ENCODE peak calls at places on chromosomes 3 and 15, in five cellular contexts. Y, D, P, G and U are unnamed samples.

GRCh38 chr3:114121996-114122709 is 56.7 kb downstream of the DRD3 start:
- DNase-seq in Y (no peak), D (no peak), P (no peak), G (no peak), U (no peak)

GRCh38 chr3:195075199-195075940 is 195.6 kb downstream of the XXYLT1 start:
- DNase-seq in Y (no peak), D (no peak), P (no peak), G (no peak), U (no peak)

GRCh38 chr3:66582721-66583141 is 81.9 kb upstream of the LRIG1 start:
- DNase-seq in Y (no peak), D (no peak), P (no peak), G (no peak), U (no peak)

GRCh38 chr15:69854521-69855171 is 243.1 kb downstream of the TLE3 start:
- DNase-seq in Y (no peak), D (no peak), P (no peak), G (no peak), U (no peak)

GRCh38 chr3:87167634-87168456 is 59.3 kb upstream of the CHMP2B start:
- DNase-seq in Y (no peak), D (no peak), P (no peak), G (peak), U (no peak)

GRCh38 chr3:2536575-2536974 is 437.9 kb downstream of the CNTN4 start:
- DNase-seq in Y (no peak), D (no peak), P (no peak), G (no peak), U (no peak)

GRCh38 chr3:52053307-52054304 is 2.8 kb downstream of the DUSP7 start:
- DNase-seq in Y (no peak), D (peak), P (peak), G (no peak), U (no peak)

GRCh38 chr3:64684715-64685261 is 3.0 kb downstream of the ADAMTS9 start:
- DNase-seq in Y (no peak), D (no peak), P (peak), G (no peak), U (no peak)

GRCh38 chr15:90184786-90185704 is 16.1 kb upstream of the SEMA4B start:
- DNase-seq in Y (peak), D (peak), P (peak), G (peak), U (peak)

GRCh38 chr3:126557761-126558160 is 971 bp downstream of the C3orf22 start:
- DNase-seq in Y (no peak), D (no peak), P (no peak), G (no peak), U (no peak)

GRCh38 chr3:184523825-184524615 is 37.6 kb upstream of the EPHB3 start:
- DNase-seq in Y (no peak), D (no peak), P (no peak), G (no peak), U (no peak)

GRCh38 chr3:12460132-12460531 is 24.1 kb upstream of the TSEN2 start:
- DNase-seq in Y (no peak), D (no peak), P (no peak), G (no peak), U (no peak)

GRCh38 chr3:102190340-102190723 is 244.5 kb upstream of the ZPLD1 start:
- DNase-seq in Y (no peak), D (no peak), P (no peak), G (no peak), U (no peak)

GRCh38 chr3:51894939-51895338 is 8.2 kb downstream of the IQCF1 start:
- DNase-seq in Y (no peak), D (no peak), P (no peak), G (no peak), U (no peak)

GRCh38 chr3:132289311-132289710 is 27.9 kb upstream of the ACP3 start:
- DNase-seq in Y (no peak), D (no peak), P (no peak), G (no peak), U (no peak)

GRCh38 chr3:100002599-100003350 is 111.5 kb downstream of the FILIP1L start:
- DNase-seq in Y (no peak), D (peak), P (no peak), G (no peak), U (no peak)

GRCh38 chr3:141737108-141737507 is 990 bp upstream of the RNF7 start:
- DNase-seq in Y (no peak), D (no peak), P (no peak), G (no peak), U (no peak)

GRCh38 chr3:156576887-156577427 is 22.0 kb upstream of the SSR3 start:
- DNase-seq in Y (no peak), D (no peak), P (no peak), G (no peak), U (no peak)

GRCh38 chr3:175002732-175003143 is 143.6 kb downstream of the NAALADL2 start:
- DNase-seq in Y (no peak), D (no peak), P (no peak), G (no peak), U (no peak)

GRCh38 chr15:52112203-52112750 is 298 bp downstream of the BCL2L10 start:
- DNase-seq in Y (peak), D (no peak), P (no peak), G (peak), U (no peak)

GRCh38 chr15:58268746-58269145 is 130.6 kb downstream of the AQP9 start:
- DNase-seq in Y (no peak), D (no peak), P (no peak), G (no peak), U (no peak)

GRCh38 chr3:48561045-48561736 is 2.4 kb downstream of the UCN2 start:
- DNase-seq in Y (peak), D (no peak), P (peak), G (no peak), U (peak)

GRCh38 chr15:38145671-38146111 is 106.9 kb upstream of the SPRED1 start:
- DNase-seq in Y (no peak), D (no peak), P (no peak), G (no peak), U (no peak)

GRCh38 chr3:10391391-10391790 is 70.5 kb upstream of the SEC13 start:
- DNase-seq in Y (no peak), D (no peak), P (no peak), G (no peak), U (no peak)

GRCh38 chr3:53062905-53063304 is 17.0 kb upstream of the SFMBT1 start:
- DNase-seq in Y (no peak), D (no peak), P (no peak), G (no peak), U (no peak)

GRCh38 chr3:142916611-142917010 is 27.7 kb upstream of the PCOLCE2 start:
- DNase-seq in Y (no peak), D (no peak), P (no peak), G (no peak), U (no peak)

GRCh38 chr3:20658491-20658890 is 472.5 kb upstream of the SGO1 start:
- DNase-seq in Y (no peak), D (no peak), P (no peak), G (no peak), U (no peak)

GRCh38 chr3:173502983-173503568 is 105.5 kb downstream of the NLGN1 start:
- DNase-seq in Y (no peak), D (no peak), P (no peak), G (peak), U (no peak)

GRCh38 chr3:33989229-33989628 is 190.8 kb downstream of the PDCD6IP start:
- DNase-seq in Y (no peak), D (no peak), P (no peak), G (no peak), U (no peak)

GRCh38 chr3:153595186-153595815 is 433.3 kb downstream of the RAP2B start:
- DNase-seq in Y (no peak), D (peak), P (no peak), G (no peak), U (peak)

GRCh38 chr15:45589296-45589695 is 2.1 kb downstream of the BLOC1S6 start:
- DNase-seq in Y (no peak), D (no peak), P (no peak), G (no peak), U (no peak)

GRCh38 chr3:121431717-121432517 is 113.9 kb downstream of the POLQ start:
- DNase-seq in Y (no peak), D (peak), P (no peak), G (no peak), U (no peak)

GRCh38 chr15:22810735-22811338 is 24.4 kb downstream of the NIPA1 start:
- DNase-seq in Y (no peak), D (no peak), P (no peak), G (no peak), U (no peak)